ENCODE peak calls at places on chromosomes 7 and 10, in seven cellular contexts. U is GM12878, L is colonic mucosa, A is GM23248, S is A549, Q is mesendoderm, V is ovary. E is an unnamed sample. For H3K4me1, the result is how much of the 10 kb centered on the place peaks cover.

GRCh38 chr7:155020996-155021395 is 18.1 kb upstream of the PAXIP1 start:
- DNase-seq in L (no peak), S (no peak), Q (peak), V (no peak), A (no peak), U (no peak), E (no peak)

GRCh38 chr7:48087349-48087748 is 1.7 kb upstream of the UPP1 start:
- DNase-seq in A (peak), V (no peak), S (no peak), L (no peak), Q (peak), U (peak), E (no peak)

GRCh38 chr7:157537056-157537455 is 200.3 kb downstream of the DNAJB6 start:
- DNase-seq in V (no peak), L (no peak), U (no peak), Q (no peak), S (no peak), A (no peak), E (no peak)

GRCh38 chr7:121485457-121486243 is 89.5 kb upstream of the FAM3C start:
- DNase-seq in Q (no peak), L (no peak), A (peak), V (no peak), S (no peak), U (no peak), E (no peak)

GRCh38 chr10:114239117-114239993 is at the start of gene VWA2:
- DNase-seq in Q (peak), S (peak), U (no peak), V (no peak), A (no peak), L (peak), E (peak)

GRCh38 chr7:129100827-129101166 is 43.7 kb upstream of the TSPAN33 start:
- DNase-seq in S (no peak), Q (no peak), U (no peak), V (no peak), L (no peak), A (no peak), E (peak)

GRCh38 chr7:104231054-104232046 is 23.5 kb upstream of the ORC5 start:
- DNase-seq in Q (peak), V (peak), L (peak), A (peak), U (no peak), S (peak), E (peak)

GRCh38 chr10:86221442-86222335 is 144.9 kb downstream of the GRID1 start:
- DNase-seq in U (no peak), L (no peak), S (no peak), V (no peak), Q (no peak), A (no peak), E (no peak)

GRCh38 chr7:101121996-101122932 is 4.6 kb upstream of the SERPINE1 start:
- DNase-seq in A (peak), L (peak), V (peak), S (peak), Q (peak), U (no peak), E (peak)

GRCh38 chr7:1569016-1569415 is 816 bp downstream of the PSMG3 start:
- DNase-seq in A (peak), Q (no peak), U (no peak), V (no peak), S (no peak), L (peak), E (peak)

GRCh38 chr7:131328387-131329175 is 905 bp downstream of the MKLN1 start:
- DNase-seq in S (no peak), L (no peak), U (no peak), A (peak), Q (peak), V (no peak), E (peak)

GRCh38 chr7:96034940-96035727 is 262.8 kb downstream of the DYNC1I1 start:
- DNase-seq in L (no peak), Q (no peak), A (no peak), V (no peak), S (no peak), U (no peak), E (no peak)

GRCh38 chr7:119945822-119946221 is 327.2 kb upstream of the KCND2 start:
- DNase-seq in V (no peak), A (no peak), Q (no peak), L (no peak), S (no peak), U (no peak), E (no peak)

GRCh38 chr7:33909312-33909711 is 4.0 kb downstream of the BMPER start:
- DNase-seq in V (no peak), U (no peak), S (no peak), Q (no peak), A (no peak), L (no peak), E (no peak)

GRCh38 chr7:43520201-43520600 is 62.7 kb upstream of the STK17A start:
- DNase-seq in V (no peak), L (no peak), A (no peak), Q (no peak), U (no peak), S (no peak), E (no peak)

GRCh38 chr10:36700123-36700522 is 425.3 kb upstream of the ANKRD30A start:
- DNase-seq in Q (no peak), V (no peak), L (no peak), U (no peak), A (no peak), S (no peak), E (no peak)

GRCh38 chr7:90411510-90411909 is 8.2 kb downstream of the CLDN12 start:
- DNase-seq in U (no peak), V (no peak), L (no peak), Q (no peak), S (no peak), A (peak), E (peak)

GRCh38 chr7:90961037-90961725 is 303.1 kb upstream of the FZD1 start:
- DNase-seq in A (peak), U (no peak), Q (no peak), S (no peak), V (no peak), L (no peak), E (no peak)

GRCh38 chr10:78277734-78278404 is 244.2 kb downstream of the RPS24 start:
- DNase-seq in Q (no peak), L (no peak), A (peak), V (no peak), U (no peak), S (no peak), E (no peak)

GRCh38 chr7:114334992-114335391 is 79.6 kb upstream of the FOXP2 start:
- DNase-seq in S (no peak), U (no peak), L (no peak), V (no peak), Q (no peak), A (no peak), E (no peak)

GRCh38 chr7:140625908-140626868 is 14.4 kb downstream of the DENND2A start:
- DNase-seq in V (peak), S (peak), A (peak), Q (peak), U (no peak), L (peak), E (no peak)

DNA sequence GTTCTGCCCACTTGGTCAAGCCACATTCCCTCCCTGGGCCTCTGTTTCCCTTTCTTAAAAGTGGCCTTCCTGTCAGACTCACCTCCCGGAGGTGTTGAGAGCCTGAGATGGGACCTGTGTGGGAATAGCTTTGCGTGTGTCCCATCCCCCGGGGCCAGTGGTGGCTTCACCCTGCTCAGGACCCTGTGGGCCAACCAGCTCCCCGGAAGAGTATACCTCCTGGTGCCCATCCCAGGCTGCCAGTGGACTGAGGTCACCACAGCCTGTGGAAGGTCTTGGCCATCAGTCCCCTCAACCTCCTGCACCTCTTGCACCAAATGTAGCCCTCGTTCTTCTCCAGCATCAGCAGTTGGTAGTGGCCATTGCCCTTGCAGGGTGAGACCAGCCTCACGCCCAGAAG is 145.1 kb downstream of the RGS10 start:
- DNase-seq in Q (no peak), S (no peak), U (no peak), V (no peak), A (no peak), L (no peak), E (no peak)
- H3K4me1 ChIP-seq in Q (under half), S (under half), U (under half), V (under half), A (under half), L (under half), E (under half)

GRCh38 chr10:98019784-98020183 is 10.6 kb downstream of the CRTAC1 start:
- DNase-seq in A (no peak), Q (no peak), U (no peak), V (no peak), L (no peak), S (no peak), E (no peak)
- H3K27ac ChIP-seq in A (no peak), Q (no peak), U (no peak), V (no peak), L (no peak), S (no peak), E (no peak)

DNA sequence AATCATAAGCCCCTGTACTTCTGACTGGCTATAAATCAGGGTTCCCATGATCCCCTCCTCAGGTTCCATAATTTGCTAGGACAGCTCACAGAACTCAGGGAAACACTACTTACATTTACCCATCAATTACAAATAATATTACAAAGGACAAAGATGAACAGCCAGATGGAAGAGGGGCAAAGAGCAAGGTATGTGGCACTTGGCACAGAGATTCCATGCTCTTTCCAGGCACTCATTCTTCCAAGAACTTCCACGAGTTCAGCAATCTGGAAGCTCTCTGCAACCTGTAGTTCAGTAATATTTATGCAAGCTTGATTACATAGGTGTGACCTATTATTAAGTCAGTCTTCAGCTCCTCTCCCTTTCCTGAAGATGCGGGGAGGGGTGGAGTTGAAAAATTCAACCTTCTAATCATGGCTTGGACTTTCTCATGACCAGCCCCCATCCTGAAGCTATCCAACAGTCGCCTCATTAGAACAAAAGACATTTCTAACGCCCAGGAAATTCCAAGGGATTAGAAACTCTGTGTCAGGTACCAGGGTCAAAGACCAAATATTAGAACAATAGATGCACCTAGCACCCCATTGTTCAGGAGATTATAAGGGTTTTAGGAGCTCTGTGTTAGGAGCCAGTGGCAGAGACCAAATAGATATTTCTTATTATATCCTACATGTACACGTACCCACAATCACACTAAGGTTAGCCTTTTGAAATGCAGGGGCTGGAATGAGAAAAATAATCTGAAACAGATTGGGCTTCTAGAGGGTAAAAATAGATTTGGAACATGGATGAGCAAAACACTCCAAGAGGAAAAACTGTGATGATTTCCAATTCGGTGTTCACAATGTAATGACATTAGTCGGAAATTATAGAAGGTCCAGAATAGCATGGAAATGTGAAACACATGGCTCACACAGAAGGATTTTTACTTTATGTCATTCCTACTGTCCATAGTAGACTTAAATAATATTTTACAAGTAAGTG is 7.0 kb downstream of the ANKMY2 start:
- DNase-seq in Q (peak), U (no peak), L (no peak), V (no peak), A (no peak), S (no peak), E (peak)
- H3K4me1 ChIP-seq in Q (under half), U (under half), L (under half), V (under half), A (under half), S (under half), E (under half)

GRCh38 chr7:66076459-66077329 is 1.1 kb downstream of the ASL start:
- DNase-seq in S (no peak), U (no peak), L (peak), V (no peak), A (no peak), Q (no peak), E (peak)
- H3K27ac ChIP-seq in S (peak), U (peak), L (peak), V (no peak), A (no peak), Q (no peak), E (peak)

GRCh38 chr10:89478739-89479116 is 56.7 kb downstream of the SLC16A12 start:
- DNase-seq in U (no peak), A (peak), V (no peak), L (no peak), S (no peak), Q (peak), E (no peak)
- H3K4me1 ChIP-seq in U (under half), A (under half), V (under half), L (under half), S (half or more), Q (under half), E (under half)

GRCh38 chr7:20075992-20076813 is 141.0 kb downstream of the MACC1 start:
- DNase-seq in Q (no peak), A (no peak), L (no peak), S (no peak), V (no peak), U (no peak), E (no peak)
- H3K27ac ChIP-seq in Q (no peak), A (no peak), L (no peak), S (no peak), V (no peak), U (no peak), E (no peak)

DNA sequence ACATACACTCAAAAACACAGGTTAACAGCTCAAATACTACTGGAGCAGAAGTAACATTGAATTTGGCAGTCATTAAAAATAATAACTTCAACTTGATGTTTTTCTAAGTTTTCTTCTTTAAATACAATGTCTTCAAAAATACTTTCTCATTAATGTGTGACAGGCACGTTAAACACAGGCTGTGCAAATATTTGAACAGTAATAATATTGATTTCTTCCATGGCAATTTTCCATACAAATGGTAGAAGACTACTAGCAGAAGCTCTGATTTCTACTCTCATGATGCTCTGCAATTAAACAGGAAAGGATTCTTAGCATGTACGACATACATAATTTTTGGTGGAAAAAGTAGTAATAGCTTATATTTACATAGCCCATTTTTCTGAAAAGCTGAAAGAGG is 47.4 kb downstream of the NRP1 start:
- DNase-seq in L (no peak), A (no peak), U (no peak), Q (no peak), V (no peak), S (no peak), E (peak)
- H3K4me1 ChIP-seq in L (under half), A (under half), U (under half), Q (under half), V (under half), S (half or more), E (under half)

GRCh38 chr7:50273301-50273700 is 31.2 kb upstream of the IKZF1 start:
- DNase-seq in L (no peak), U (no peak), A (no peak), Q (no peak), V (no peak), S (no peak), E (no peak)
- H3K27ac ChIP-seq in L (no peak), U (no peak), A (no peak), Q (no peak), V (no peak), S (no peak), E (no peak)

GRCh38 chr10:35396560-35397434 is 60.5 kb downstream of the CCNY start:
- DNase-seq in S (no peak), Q (no peak), A (no peak), U (no peak), V (no peak), L (no peak), E (no peak)
- H3K4me1 ChIP-seq in S (under half), Q (under half), A (under half), U (under half), V (under half), L (under half), E (under half)

GRCh38 chr10:5550250-5550545 is 25.4 kb downstream of the CALML3 start:
- DNase-seq in V (peak), L (no peak), A (no peak), Q (no peak), U (no peak), S (no peak), E (no peak)
- H3K27ac ChIP-seq in V (no peak), L (peak), A (no peak), Q (no peak), U (no peak), S (peak), E (no peak)

E was measured in small intestine.